ENCODE peak calls at places on chromosomes 12 and 14, in seven cellular contexts. B is cardiac muscle cell; A is A549; V is naive thymus-derived CD4-positive, alpha-beta T cell; G is trophoblast cell; T is HCT116; S is ovary. Z is an unnamed sample. For H3K4me1, the result is how much of the 10 kb centered on the place peaks cover.

GRCh38 chr14:76682367-76682766 is 78.9 kb upstream of the VASH1 start:
- DNase-seq in B (no peak), A (no peak), V (no peak), G (no peak), T (no peak), S (no peak), Z (no peak)

GRCh38 chr12:62247646-62248045 is 12.6 kb upstream of the USP15 start:
- DNase-seq in B (no peak), A (no peak), V (no peak), G (no peak), T (no peak), S (no peak), Z (no peak)

GRCh38 chr14:81385824-81386223 is 14.3 kb downstream of the STON2 start:
- DNase-seq in B (no peak), A (no peak), V (no peak), G (no peak), T (no peak), S (no peak), Z (no peak)

GRCh38 chr12:101459642-101460346 is 15.3 kb upstream of the SPIC start:
- DNase-seq in B (no peak), A (peak), V (no peak), G (no peak), T (peak), S (no peak), Z (peak)

GRCh38 chr14:26478967-26479366 is 118.9 kb downstream of the NOVA1 start:
- DNase-seq in B (no peak), A (no peak), V (no peak), G (no peak), T (no peak), S (no peak), Z (no peak)

GRCh38 chr12:75642226-75642625 is 130.8 kb upstream of the KRR1 start:
- DNase-seq in B (no peak), A (no peak), V (no peak), G (no peak), T (no peak), S (no peak), Z (no peak)

GRCh38 chr14:30223385-30223785 is 295.7 kb upstream of the PRKD1 start:
- DNase-seq in B (peak), A (peak), V (no peak), G (peak), T (peak), S (peak), Z (peak)

GRCh38 chr14:56555921-56556570 is 23.6 kb upstream of the TMEM260 start:
- DNase-seq in B (peak), A (peak), V (no peak), G (no peak), T (peak), S (no peak), Z (no peak)

GRCh38 chr12:24555730-24556129 is 393.2 kb downstream of the BCAT1 start:
- DNase-seq in B (no peak), A (no peak), V (no peak), G (no peak), T (no peak), S (no peak), Z (no peak)

DNA sequence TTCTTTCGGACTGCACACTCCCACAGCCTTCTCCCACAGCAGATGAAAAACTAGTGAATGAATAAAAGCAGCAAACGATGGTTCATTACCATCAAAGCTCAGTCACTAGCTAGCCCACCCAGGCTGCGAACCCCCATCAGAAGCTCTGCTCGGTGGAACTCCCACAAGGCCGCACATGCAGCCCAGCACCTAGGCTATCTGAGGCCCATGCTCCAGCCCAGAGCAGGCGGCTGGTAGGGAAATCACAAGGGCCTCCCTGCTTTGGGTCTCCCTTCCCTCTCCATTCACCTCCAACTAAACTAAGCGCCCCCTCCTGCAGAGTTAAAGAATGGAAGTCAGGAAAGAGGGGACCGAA is 69.1 kb downstream of the ITPK1 start:
- DNase-seq in B (no peak), A (no peak), V (no peak), G (no peak), T (no peak), S (no peak), Z (peak)
- H3K4me1 ChIP-seq in B (half or more), A (half or more), V (under half), G (under half), T (half or more), S (under half), Z (half or more)

GRCh38 chr14:104969741-104970230 is 8.4 kb downstream of the AHNAK2 start:
- DNase-seq in B (no peak), A (no peak), V (no peak), G (no peak), T (no peak), S (no peak), Z (no peak)

GRCh38 chr14:104967414-104968152 is 10.6 kb downstream of the AHNAK2 start:
- DNase-seq in B (peak), A (no peak), V (no peak), G (no peak), T (no peak), S (peak), Z (no peak)

GRCh38 chr14:104968153-104968527 is 10.0 kb downstream of the AHNAK2 start:
- DNase-seq in B (peak), A (peak), V (no peak), G (no peak), T (no peak), S (peak), Z (no peak)

GRCh38 chr14:104970231-104971068 is 7.7 kb downstream of the AHNAK2 start:
- DNase-seq in B (peak), A (peak), V (no peak), G (peak), T (peak), S (peak), Z (peak)

GRCh38 chr14:104968541-104969401 is 9.4 kb downstream of the AHNAK2 start:
- DNase-seq in B (peak), A (peak), V (no peak), G (peak), T (no peak), S (no peak), Z (no peak)
- H3K4me3 ChIP-seq in B (no peak), A (peak), V (no peak), G (no peak), T (peak), S (peak), Z (no peak)

GRCh38 chr12:68633614-68634558 is 23.2 kb downstream of the RAP1B start:
- DNase-seq in B (no peak), A (no peak), V (no peak), G (no peak), T (no peak), S (no peak), Z (no peak)

GRCh38 chr12:68631177-68631576 is 20.5 kb downstream of the RAP1B start:
- DNase-seq in B (peak), A (no peak), V (no peak), G (no peak), T (no peak), S (no peak), Z (no peak)

GRCh38 chr12:68630598-68630997 is 19.9 kb downstream of the RAP1B start:
- DNase-seq in B (no peak), A (no peak), V (no peak), G (no peak), T (no peak), S (no peak), Z (no peak)

GRCh38 chr12:68630050-68630449 is 19.4 kb downstream of the RAP1B start:
- DNase-seq in B (no peak), A (no peak), V (no peak), G (no peak), T (no peak), S (no peak), Z (no peak)

DNA sequence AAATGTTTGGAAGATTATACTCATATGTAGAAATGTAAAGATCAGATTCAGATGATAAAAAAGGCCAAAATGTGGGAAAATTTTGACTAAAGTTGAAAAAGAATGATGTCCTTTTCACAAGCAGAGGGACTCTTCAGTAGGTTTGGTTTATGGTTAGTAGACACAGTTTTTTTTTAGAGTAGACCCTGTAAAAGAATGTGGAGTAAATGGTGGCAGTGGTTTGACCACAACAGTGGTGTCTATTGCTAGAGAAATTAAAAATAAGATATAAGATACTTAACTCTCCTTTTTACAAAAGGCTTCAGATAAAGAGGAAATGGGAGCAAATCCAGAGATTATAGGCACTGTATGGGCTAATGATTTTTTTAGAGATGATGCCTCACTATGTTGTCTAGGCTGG is 21.8 kb downstream of the RAP1B start:
- DNase-seq in B (no peak), A (no peak), V (no peak), G (no peak), T (no peak), S (no peak), Z (no peak)
- H3K4me1 ChIP-seq in B (under half), A (under half), V (half or more), G (under half), T (under half), S (under half), Z (under half)

GRCh38 chr14:45094275-45094674 is 10.4 kb downstream of the PRPF39 start:
- DNase-seq in B (no peak), A (no peak), V (no peak), G (no peak), T (no peak), S (no peak), Z (no peak)

GRCh38 chr14:45096218-45096617 is 12.3 kb downstream of the PRPF39 start:
- DNase-seq in B (no peak), A (no peak), V (no peak), G (no peak), T (no peak), S (no peak), Z (no peak)

GRCh38 chr14:45089813-45090212 is 5.9 kb downstream of the PRPF39 start:
- DNase-seq in B (peak), A (no peak), V (no peak), G (no peak), T (no peak), S (no peak), Z (no peak)

GRCh38 chr14:45095143-45095542 is 11.2 kb downstream of the PRPF39 start:
- DNase-seq in B (no peak), A (no peak), V (no peak), G (no peak), T (no peak), S (no peak), Z (no peak)

GRCh38 chr14:45091696-45092095 is 7.8 kb downstream of the PRPF39 start:
- DNase-seq in B (peak), A (no peak), V (no peak), G (no peak), T (no peak), S (no peak), Z (peak)
- H3K4me3 ChIP-seq in B (no peak), A (no peak), V (no peak), G (no peak), T (no peak), S (no peak), Z (no peak)

GRCh38 chr12:88570103-88570502 is 10.2 kb downstream of the KITLG start:
- DNase-seq in B (peak), A (no peak), V (no peak), G (no peak), T (no peak), S (no peak), Z (no peak)

GRCh38 chr12:88574278-88574677 is 6.0 kb downstream of the KITLG start:
- DNase-seq in B (no peak), A (no peak), V (no peak), G (no peak), T (no peak), S (no peak), Z (no peak)

GRCh38 chr12:88571543-88571942 is 8.7 kb downstream of the KITLG start:
- DNase-seq in B (no peak), A (no peak), V (no peak), G (no peak), T (no peak), S (no peak), Z (no peak)

GRCh38 chr12:88575361-88575959 is 4.8 kb downstream of the KITLG start:
- DNase-seq in B (no peak), A (no peak), V (no peak), G (no peak), T (no peak), S (no peak), Z (no peak)

DNA sequence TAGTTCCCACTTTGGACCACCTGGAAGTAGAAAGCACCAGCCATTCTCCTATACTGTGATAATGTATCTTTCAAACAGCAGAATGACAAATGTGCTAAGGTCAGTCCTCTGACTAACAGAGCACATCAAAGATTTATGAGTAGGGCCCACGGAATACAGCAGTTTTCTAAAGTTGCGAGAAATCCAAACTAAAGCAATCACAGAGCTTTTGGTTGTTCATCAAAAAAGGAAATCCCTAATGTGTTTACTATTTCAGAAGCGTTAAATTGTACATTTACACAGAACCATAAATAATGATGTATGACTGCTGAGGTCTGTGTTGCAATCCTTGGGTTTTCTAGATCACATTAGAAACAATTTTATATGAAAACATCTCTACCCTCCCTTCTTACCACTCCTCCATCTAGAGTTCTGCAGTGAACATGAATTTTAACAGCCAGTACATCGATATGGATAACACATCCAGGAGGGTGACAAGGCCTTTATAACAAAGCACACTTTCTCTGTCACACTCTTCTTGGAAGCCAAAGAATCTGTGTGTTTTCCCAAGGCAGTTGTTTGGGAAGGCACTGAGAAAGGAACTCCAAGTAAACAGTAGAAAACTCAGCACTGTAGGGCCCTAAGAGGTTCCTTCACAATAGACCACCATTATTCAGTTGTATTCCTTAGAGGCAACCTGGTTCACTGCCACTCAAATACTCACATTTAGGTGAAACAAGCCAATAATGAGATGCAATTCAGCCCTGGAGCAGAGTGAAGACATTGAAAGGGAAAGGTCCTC is 7.3 kb downstream of the KITLG start:
- DNase-seq in B (no peak), A (no peak), V (no peak), G (no peak), T (no peak), S (no peak), Z (no peak)
- H3K4me1 ChIP-seq in B (under half), A (half or more), V (under half), G (under half), T (half or more), S (under half), Z (under half)

GRCh38 chr12:6123258-6123657 is 1.2 kb downstream of the VWF start:
- DNase-seq in B (no peak), A (no peak), V (no peak), G (no peak), T (no peak), S (no peak), Z (no peak)
- H3K4me3 ChIP-seq in B (no peak), A (no peak), V (no peak), G (no peak), T (no peak), S (no peak), Z (no peak)

GRCh38 chr14:50796391-50796790 is 34.6 kb downstream of the NIN start:
- DNase-seq in B (no peak), A (no peak), V (no peak), G (no peak), T (no peak), S (no peak), Z (no peak)
- H3K4me1 ChIP-seq in B (under half), A (under half), V (under half), G (under half), T (under half), S (under half), Z (under half)

GRCh38 chr14:20623798-20624197 is 17.7 kb downstream of the OR6S1 start:
- DNase-seq in B (no peak), A (no peak), V (no peak), G (no peak), T (no peak), S (no peak), Z (no peak)
- H3K4me3 ChIP-seq in B (no peak), A (peak), V (no peak), G (no peak), T (peak), S (no peak), Z (no peak)

GRCh38 chr14:104688505-104688754 is 988 bp upstream of the INF2 start:
- DNase-seq in B (no peak), A (no peak), V (no peak), G (no peak), T (no peak), S (no peak), Z (no peak)

GRCh38 chr14:104688755-104689619 is at the start of gene INF2:
- DNase-seq in B (peak), A (peak), V (peak), G (peak), T (no peak), S (peak), Z (peak)

GRCh38 chr14:104686624-104687517 is 2.5 kb upstream of the INF2 start:
- DNase-seq in B (no peak), A (no peak), V (peak), G (peak), T (no peak), S (peak), Z (no peak)

GRCh38 chr14:104685998-104686610 is 3.3 kb upstream of the INF2 start:
- DNase-seq in B (no peak), A (no peak), V (no peak), G (no peak), T (no peak), S (no peak), Z (no peak)

GRCh38 chr14:104687601-104688504 is 1.6 kb upstream of the INF2 start:
- DNase-seq in B (peak), A (peak), V (no peak), G (peak), T (peak), S (peak), Z (peak)
- H3K4me1 ChIP-seq in B (under half), A (half or more), V (half or more), G (under half), T (under half), S (under half), Z (under half)

DNA sequence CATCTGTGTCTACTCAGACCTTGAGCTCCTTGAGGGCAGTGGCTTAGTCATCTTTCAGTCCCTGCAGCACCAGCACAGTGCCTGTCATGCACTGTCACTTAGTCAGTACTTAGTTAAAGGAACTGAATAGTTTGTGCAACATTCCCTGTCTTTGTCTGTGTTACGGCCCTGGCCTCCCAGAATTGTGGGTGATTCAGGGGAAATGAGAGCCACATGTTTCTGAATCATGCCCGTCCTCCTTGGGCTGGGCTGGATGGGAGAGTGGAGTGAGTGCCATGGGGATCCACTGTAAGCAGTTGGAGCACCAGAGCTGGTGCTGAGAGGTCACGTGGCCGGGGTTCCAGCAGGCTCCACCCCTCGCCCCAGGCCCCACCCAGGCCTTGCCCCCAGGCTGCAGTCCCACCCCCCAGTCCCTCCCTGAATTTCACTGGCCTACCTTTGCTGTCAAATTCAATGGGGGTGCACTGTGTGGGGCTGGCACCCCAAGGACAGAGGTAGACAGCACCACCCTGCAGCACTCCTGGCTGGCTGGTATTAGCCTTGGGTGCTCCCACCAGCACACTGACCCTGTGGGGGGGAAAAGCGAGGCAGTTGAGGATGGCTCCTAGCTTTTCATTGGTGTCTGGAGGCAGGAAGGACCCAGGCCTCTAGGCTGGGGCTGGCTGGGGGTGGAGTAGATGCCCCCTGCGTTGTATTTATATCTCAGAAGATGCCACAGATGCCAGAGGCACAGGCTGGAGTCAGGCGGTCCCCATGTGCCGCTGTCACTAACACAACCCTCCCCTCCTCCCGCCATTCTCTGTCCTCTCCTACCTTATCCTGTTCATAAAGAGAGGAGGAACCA is 7.4 kb downstream of the ITGA5 start:
- DNase-seq in B (peak), A (no peak), V (peak), G (peak), T (no peak), S (no peak), Z (peak)
- H3K4me3 ChIP-seq in B (no peak), A (no peak), V (peak), G (no peak), T (no peak), S (no peak), Z (no peak)

Z was measured in SJSA1.